ENCODE peak calls at places on chromosomes 11 and 22, in six cellular contexts. One of them, this sample, is unnamed.

GRCh38 chr22:23192133-23192532 is 11.8 kb downstream of the BCR start:
- DNase-seq in activated CD4-positive, alpha-beta T cell treated with anti-CD3 and anti-CD28 coated beads, Interleukin-2, amount 10 ng/mL, durations not matched to agents 7 days and 5 days: no peak
- DNase-seq in cerebellum: peak
- DNase-seq in T-cell: no peak
- DNase-seq in fibroblast of the aortic adventitia: no peak
- DNase-seq in stimulated activated CD8-positive, alpha-beta memory T cell treated with anti-CD3 and anti-CD28 coated beads, Interleukin-15, amount 100 ng/mL, for 24 hours: no peak
- DNase-seq in this sample: no peak

GRCh38 chr11:81916459-81916858 is 817.2 kb downstream of the FAM181B start:
- DNase-seq in fibroblast of the aortic adventitia: no peak
- DNase-seq in stimulated activated CD8-positive, alpha-beta memory T cell treated with anti-CD3 and anti-CD28 coated beads, Interleukin-15, amount 100 ng/mL, for 24 hours: no peak
- DNase-seq in cerebellum: no peak
- DNase-seq in T-cell: no peak
- DNase-seq in activated CD4-positive, alpha-beta T cell treated with anti-CD3 and anti-CD28 coated beads, Interleukin-2, amount 10 ng/mL, durations not matched to agents 7 days and 5 days: no peak
- DNase-seq in this sample: no peak

GRCh38 chr11:117239295-117239694 is 6.8 kb downstream of the RNF214 start:
- DNase-seq in activated CD4-positive, alpha-beta T cell treated with anti-CD3 and anti-CD28 coated beads, Interleukin-2, amount 10 ng/mL, durations not matched to agents 7 days and 5 days: no peak
- DNase-seq in T-cell: no peak
- DNase-seq in cerebellum: no peak
- DNase-seq in stimulated activated CD8-positive, alpha-beta memory T cell treated with anti-CD3 and anti-CD28 coated beads, Interleukin-15, amount 100 ng/mL, for 24 hours: no peak
- DNase-seq in fibroblast of the aortic adventitia: peak
- DNase-seq in this sample: no peak

GRCh38 chr22:38868886-38869381 is 3.1 kb downstream of the CBX6 start:
- DNase-seq in fibroblast of the aortic adventitia: peak
- DNase-seq in cerebellum: peak
- DNase-seq in T-cell: peak
- DNase-seq in activated CD4-positive, alpha-beta T cell treated with anti-CD3 and anti-CD28 coated beads, Interleukin-2, amount 10 ng/mL, durations not matched to agents 7 days and 5 days: peak
- DNase-seq in stimulated activated CD8-positive, alpha-beta memory T cell treated with anti-CD3 and anti-CD28 coated beads, Interleukin-15, amount 100 ng/mL, for 24 hours: peak
- DNase-seq in this sample: peak

GRCh38 chr11:19744130-19744529 is 31.5 kb downstream of the NAV2 start:
- DNase-seq in activated CD4-positive, alpha-beta T cell treated with anti-CD3 and anti-CD28 coated beads, Interleukin-2, amount 10 ng/mL, durations not matched to agents 7 days and 5 days: no peak
- DNase-seq in fibroblast of the aortic adventitia: no peak
- DNase-seq in stimulated activated CD8-positive, alpha-beta memory T cell treated with anti-CD3 and anti-CD28 coated beads, Interleukin-15, amount 100 ng/mL, for 24 hours: no peak
- DNase-seq in T-cell: no peak
- DNase-seq in cerebellum: no peak
- DNase-seq in this sample: no peak

GRCh38 chr22:44410396-44411056 is 87.5 kb downstream of the RTL6 start:
- DNase-seq in T-cell: no peak
- DNase-seq in activated CD4-positive, alpha-beta T cell treated with anti-CD3 and anti-CD28 coated beads, Interleukin-2, amount 10 ng/mL, durations not matched to agents 7 days and 5 days: no peak
- DNase-seq in cerebellum: no peak
- DNase-seq in fibroblast of the aortic adventitia: no peak
- DNase-seq in stimulated activated CD8-positive, alpha-beta memory T cell treated with anti-CD3 and anti-CD28 coated beads, Interleukin-15, amount 100 ng/mL, for 24 hours: no peak
- DNase-seq in this sample: no peak

GRCh38 chr22:19604711-19605268 is 80.6 kb upstream of the CLDN5 start:
- DNase-seq in T-cell: no peak
- DNase-seq in stimulated activated CD8-positive, alpha-beta memory T cell treated with anti-CD3 and anti-CD28 coated beads, Interleukin-15, amount 100 ng/mL, for 24 hours: no peak
- DNase-seq in cerebellum: no peak
- DNase-seq in fibroblast of the aortic adventitia: no peak
- DNase-seq in activated CD4-positive, alpha-beta T cell treated with anti-CD3 and anti-CD28 coated beads, Interleukin-2, amount 10 ng/mL, durations not matched to agents 7 days and 5 days: no peak
- DNase-seq in this sample: no peak

GRCh38 chr11:126791446-126791845 is 209.1 kb downstream of the KIRREL3 start:
- DNase-seq in T-cell: no peak
- DNase-seq in stimulated activated CD8-positive, alpha-beta memory T cell treated with anti-CD3 and anti-CD28 coated beads, Interleukin-15, amount 100 ng/mL, for 24 hours: no peak
- DNase-seq in activated CD4-positive, alpha-beta T cell treated with anti-CD3 and anti-CD28 coated beads, Interleukin-2, amount 10 ng/mL, durations not matched to agents 7 days and 5 days: no peak
- DNase-seq in fibroblast of the aortic adventitia: no peak
- DNase-seq in cerebellum: no peak
- DNase-seq in this sample: no peak

GRCh38 chr22:49958961-49959781 is 1.4 kb upstream of the PIM3 start:
- DNase-seq in activated CD4-positive, alpha-beta T cell treated with anti-CD3 and anti-CD28 coated beads, Interleukin-2, amount 10 ng/mL, durations not matched to agents 7 days and 5 days: no peak
- DNase-seq in T-cell: no peak
- DNase-seq in fibroblast of the aortic adventitia: no peak
- DNase-seq in stimulated activated CD8-positive, alpha-beta memory T cell treated with anti-CD3 and anti-CD28 coated beads, Interleukin-15, amount 100 ng/mL, for 24 hours: no peak
- DNase-seq in cerebellum: no peak
- DNase-seq in this sample: no peak

GRCh38 chr22:38338772-38339379 is 21.6 kb upstream of the CSNK1E start:
- DNase-seq in T-cell: no peak
- DNase-seq in stimulated activated CD8-positive, alpha-beta memory T cell treated with anti-CD3 and anti-CD28 coated beads, Interleukin-15, amount 100 ng/mL, for 24 hours: no peak
- DNase-seq in fibroblast of the aortic adventitia: no peak
- DNase-seq in activated CD4-positive, alpha-beta T cell treated with anti-CD3 and anti-CD28 coated beads, Interleukin-2, amount 10 ng/mL, durations not matched to agents 7 days and 5 days: peak
- DNase-seq in cerebellum: no peak
- DNase-seq in this sample: no peak

GRCh38 chr22:27843441-27843840 is 41.9 kb upstream of the MN1 start:
- DNase-seq in stimulated activated CD8-positive, alpha-beta memory T cell treated with anti-CD3 and anti-CD28 coated beads, Interleukin-15, amount 100 ng/mL, for 24 hours: no peak
- DNase-seq in fibroblast of the aortic adventitia: no peak
- DNase-seq in activated CD4-positive, alpha-beta T cell treated with anti-CD3 and anti-CD28 coated beads, Interleukin-2, amount 10 ng/mL, durations not matched to agents 7 days and 5 days: no peak
- DNase-seq in T-cell: no peak
- DNase-seq in cerebellum: no peak
- DNase-seq in this sample: no peak

GRCh38 chr11:848988-849824 is 6.6 kb downstream of the TSPAN4 start:
- DNase-seq in cerebellum: peak
- DNase-seq in activated CD4-positive, alpha-beta T cell treated with anti-CD3 and anti-CD28 coated beads, Interleukin-2, amount 10 ng/mL, durations not matched to agents 7 days and 5 days: peak
- DNase-seq in fibroblast of the aortic adventitia: no peak
- DNase-seq in stimulated activated CD8-positive, alpha-beta memory T cell treated with anti-CD3 and anti-CD28 coated beads, Interleukin-15, amount 100 ng/mL, for 24 hours: no peak
- DNase-seq in T-cell: no peak
- DNase-seq in this sample: peak

GRCh38 chr11:82523141-82523540 is 210.5 kb downstream of the FAM181B start:
- DNase-seq in activated CD4-positive, alpha-beta T cell treated with anti-CD3 and anti-CD28 coated beads, Interleukin-2, amount 10 ng/mL, durations not matched to agents 7 days and 5 days: no peak
- DNase-seq in stimulated activated CD8-positive, alpha-beta memory T cell treated with anti-CD3 and anti-CD28 coated beads, Interleukin-15, amount 100 ng/mL, for 24 hours: no peak
- DNase-seq in cerebellum: no peak
- DNase-seq in fibroblast of the aortic adventitia: no peak
- DNase-seq in T-cell: no peak
- DNase-seq in this sample: no peak

GRCh38 chr22:38312261-38312800 is 4.9 kb downstream of the CSNK1E start:
- DNase-seq in activated CD4-positive, alpha-beta T cell treated with anti-CD3 and anti-CD28 coated beads, Interleukin-2, amount 10 ng/mL, durations not matched to agents 7 days and 5 days: no peak
- DNase-seq in fibroblast of the aortic adventitia: no peak
- DNase-seq in cerebellum: no peak
- DNase-seq in stimulated activated CD8-positive, alpha-beta memory T cell treated with anti-CD3 and anti-CD28 coated beads, Interleukin-15, amount 100 ng/mL, for 24 hours: no peak
- DNase-seq in T-cell: no peak
- DNase-seq in this sample: no peak

GRCh38 chr22:27075028-27075678 is 417.8 kb downstream of the MIAT start:
- DNase-seq in stimulated activated CD8-positive, alpha-beta memory T cell treated with anti-CD3 and anti-CD28 coated beads, Interleukin-15, amount 100 ng/mL, for 24 hours: no peak
- DNase-seq in cerebellum: no peak
- DNase-seq in T-cell: no peak
- DNase-seq in fibroblast of the aortic adventitia: no peak
- DNase-seq in activated CD4-positive, alpha-beta T cell treated with anti-CD3 and anti-CD28 coated beads, Interleukin-2, amount 10 ng/mL, durations not matched to agents 7 days and 5 days: no peak
- DNase-seq in this sample: no peak

GRCh38 chr22:28741200-28741757 is 341 bp downstream of the CHEK2 start:
- DNase-seq in stimulated activated CD8-positive, alpha-beta memory T cell treated with anti-CD3 and anti-CD28 coated beads, Interleukin-15, amount 100 ng/mL, for 24 hours: no peak
- DNase-seq in activated CD4-positive, alpha-beta T cell treated with anti-CD3 and anti-CD28 coated beads, Interleukin-2, amount 10 ng/mL, durations not matched to agents 7 days and 5 days: no peak
- DNase-seq in cerebellum: no peak
- DNase-seq in T-cell: no peak
- DNase-seq in fibroblast of the aortic adventitia: no peak
- DNase-seq in this sample: no peak

GRCh38 chr11:134535029-134536025 is 123.3 kb upstream of the B3GAT1 start:
- DNase-seq in fibroblast of the aortic adventitia: no peak
- DNase-seq in cerebellum: no peak
- DNase-seq in T-cell: no peak
- DNase-seq in activated CD4-positive, alpha-beta T cell treated with anti-CD3 and anti-CD28 coated beads, Interleukin-2, amount 10 ng/mL, durations not matched to agents 7 days and 5 days: no peak
- DNase-seq in stimulated activated CD8-positive, alpha-beta memory T cell treated with anti-CD3 and anti-CD28 coated beads, Interleukin-15, amount 100 ng/mL, for 24 hours: no peak
- DNase-seq in this sample: no peak

GRCh38 chr11:4983851-4984250 is 10.8 kb upstream of the OR51L1 start:
- DNase-seq in fibroblast of the aortic adventitia: no peak
- DNase-seq in stimulated activated CD8-positive, alpha-beta memory T cell treated with anti-CD3 and anti-CD28 coated beads, Interleukin-15, amount 100 ng/mL, for 24 hours: no peak
- DNase-seq in cerebellum: no peak
- DNase-seq in T-cell: no peak
- DNase-seq in activated CD4-positive, alpha-beta T cell treated with anti-CD3 and anti-CD28 coated beads, Interleukin-2, amount 10 ng/mL, durations not matched to agents 7 days and 5 days: no peak
- DNase-seq in this sample: no peak

GRCh38 chr11:35049906-35050531 is 89.0 kb upstream of the CD44 start:
- DNase-seq in stimulated activated CD8-positive, alpha-beta memory T cell treated with anti-CD3 and anti-CD28 coated beads, Interleukin-15, amount 100 ng/mL, for 24 hours: no peak
- DNase-seq in T-cell: no peak
- DNase-seq in fibroblast of the aortic adventitia: no peak
- DNase-seq in cerebellum: no peak
- DNase-seq in activated CD4-positive, alpha-beta T cell treated with anti-CD3 and anti-CD28 coated beads, Interleukin-2, amount 10 ng/mL, durations not matched to agents 7 days and 5 days: no peak
- DNase-seq in this sample: no peak

GRCh38 chr11:28690746-28691145 is 582.6 kb downstream of the METTL15 start:
- DNase-seq in stimulated activated CD8-positive, alpha-beta memory T cell treated with anti-CD3 and anti-CD28 coated beads, Interleukin-15, amount 100 ng/mL, for 24 hours: no peak
- DNase-seq in fibroblast of the aortic adventitia: peak
- DNase-seq in activated CD4-positive, alpha-beta T cell treated with anti-CD3 and anti-CD28 coated beads, Interleukin-2, amount 10 ng/mL, durations not matched to agents 7 days and 5 days: no peak
- DNase-seq in cerebellum: no peak
- DNase-seq in T-cell: no peak
- DNase-seq in this sample: no peak

GRCh38 chr11:6402561-6402981 is 12.3 kb downstream of the SMPD1 start:
- DNase-seq in activated CD4-positive, alpha-beta T cell treated with anti-CD3 and anti-CD28 coated beads, Interleukin-2, amount 10 ng/mL, durations not matched to agents 7 days and 5 days: peak
- DNase-seq in stimulated activated CD8-positive, alpha-beta memory T cell treated with anti-CD3 and anti-CD28 coated beads, Interleukin-15, amount 100 ng/mL, for 24 hours: no peak
- DNase-seq in T-cell: peak
- DNase-seq in fibroblast of the aortic adventitia: no peak
- DNase-seq in cerebellum: no peak
- DNase-seq in this sample: peak

GRCh38 chr11:28903716-28904115 is 795.5 kb downstream of the METTL15 start:
- DNase-seq in stimulated activated CD8-positive, alpha-beta memory T cell treated with anti-CD3 and anti-CD28 coated beads, Interleukin-15, amount 100 ng/mL, for 24 hours: no peak
- DNase-seq in cerebellum: no peak
- DNase-seq in fibroblast of the aortic adventitia: peak
- DNase-seq in activated CD4-positive, alpha-beta T cell treated with anti-CD3 and anti-CD28 coated beads, Interleukin-2, amount 10 ng/mL, durations not matched to agents 7 days and 5 days: no peak
- DNase-seq in T-cell: no peak
- DNase-seq in this sample: no peak

GRCh38 chr22:30023099-30023498 is 57.2 kb upstream of the HORMAD2 start:
- DNase-seq in fibroblast of the aortic adventitia: no peak
- DNase-seq in activated CD4-positive, alpha-beta T cell treated with anti-CD3 and anti-CD28 coated beads, Interleukin-2, amount 10 ng/mL, durations not matched to agents 7 days and 5 days: no peak
- DNase-seq in cerebellum: no peak
- DNase-seq in T-cell: no peak
- DNase-seq in stimulated activated CD8-positive, alpha-beta memory T cell treated with anti-CD3 and anti-CD28 coated beads, Interleukin-15, amount 100 ng/mL, for 24 hours: no peak
- DNase-seq in this sample: no peak

GRCh38 chr22:30014244-30014643 is 66.0 kb upstream of the HORMAD2 start:
- DNase-seq in T-cell: no peak
- DNase-seq in fibroblast of the aortic adventitia: no peak
- DNase-seq in cerebellum: no peak
- DNase-seq in activated CD4-positive, alpha-beta T cell treated with anti-CD3 and anti-CD28 coated beads, Interleukin-2, amount 10 ng/mL, durations not matched to agents 7 days and 5 days: no peak
- DNase-seq in stimulated activated CD8-positive, alpha-beta memory T cell treated with anti-CD3 and anti-CD28 coated beads, Interleukin-15, amount 100 ng/mL, for 24 hours: no peak
- DNase-seq in this sample: no peak

GRCh38 chr11:25902476-25902875 is 429.5 kb upstream of the ANO3 start:
- DNase-seq in fibroblast of the aortic adventitia: no peak
- DNase-seq in cerebellum: no peak
- DNase-seq in T-cell: no peak
- DNase-seq in stimulated activated CD8-positive, alpha-beta memory T cell treated with anti-CD3 and anti-CD28 coated beads, Interleukin-15, amount 100 ng/mL, for 24 hours: no peak
- DNase-seq in activated CD4-positive, alpha-beta T cell treated with anti-CD3 and anti-CD28 coated beads, Interleukin-2, amount 10 ng/mL, durations not matched to agents 7 days and 5 days: no peak
- DNase-seq in this sample: no peak

GRCh38 chr11:60756307-60757032 is at the start of gene MS4A15:
- DNase-seq in fibroblast of the aortic adventitia: peak
- DNase-seq in activated CD4-positive, alpha-beta T cell treated with anti-CD3 and anti-CD28 coated beads, Interleukin-2, amount 10 ng/mL, durations not matched to agents 7 days and 5 days: no peak
- DNase-seq in cerebellum: no peak
- DNase-seq in T-cell: no peak
- DNase-seq in stimulated activated CD8-positive, alpha-beta memory T cell treated with anti-CD3 and anti-CD28 coated beads, Interleukin-15, amount 100 ng/mL, for 24 hours: no peak
- DNase-seq in this sample: no peak

GRCh38 chr11:107275632-107276031 is 182.0 kb downstream of the CWF19L2 start:
- DNase-seq in cerebellum: no peak
- DNase-seq in activated CD4-positive, alpha-beta T cell treated with anti-CD3 and anti-CD28 coated beads, Interleukin-2, amount 10 ng/mL, durations not matched to agents 7 days and 5 days: no peak
- DNase-seq in stimulated activated CD8-positive, alpha-beta memory T cell treated with anti-CD3 and anti-CD28 coated beads, Interleukin-15, amount 100 ng/mL, for 24 hours: no peak
- DNase-seq in fibroblast of the aortic adventitia: peak
- DNase-seq in T-cell: no peak
- DNase-seq in this sample: no peak

GRCh38 chr22:24367841-24368240 is 59.6 kb upstream of the ADORA2A start:
- DNase-seq in T-cell: no peak
- DNase-seq in fibroblast of the aortic adventitia: peak
- DNase-seq in cerebellum: no peak
- DNase-seq in activated CD4-positive, alpha-beta T cell treated with anti-CD3 and anti-CD28 coated beads, Interleukin-2, amount 10 ng/mL, durations not matched to agents 7 days and 5 days: no peak
- DNase-seq in stimulated activated CD8-positive, alpha-beta memory T cell treated with anti-CD3 and anti-CD28 coated beads, Interleukin-15, amount 100 ng/mL, for 24 hours: no peak
- DNase-seq in this sample: no peak

GRCh38 chr11:101912823-101913284 is 2.0 kb upstream of the CEP126 start:
- DNase-seq in T-cell: no peak
- DNase-seq in fibroblast of the aortic adventitia: peak
- DNase-seq in activated CD4-positive, alpha-beta T cell treated with anti-CD3 and anti-CD28 coated beads, Interleukin-2, amount 10 ng/mL, durations not matched to agents 7 days and 5 days: no peak
- DNase-seq in stimulated activated CD8-positive, alpha-beta memory T cell treated with anti-CD3 and anti-CD28 coated beads, Interleukin-15, amount 100 ng/mL, for 24 hours: no peak
- DNase-seq in cerebellum: no peak
- DNase-seq in this sample: no peak

GRCh38 chr11:69928124-69928523 is 108.9 kb upstream of the FGF3 start:
- DNase-seq in stimulated activated CD8-positive, alpha-beta memory T cell treated with anti-CD3 and anti-CD28 coated beads, Interleukin-15, amount 100 ng/mL, for 24 hours: no peak
- DNase-seq in fibroblast of the aortic adventitia: no peak
- DNase-seq in activated CD4-positive, alpha-beta T cell treated with anti-CD3 and anti-CD28 coated beads, Interleukin-2, amount 10 ng/mL, durations not matched to agents 7 days and 5 days: no peak
- DNase-seq in cerebellum: no peak
- DNase-seq in T-cell: no peak
- DNase-seq in this sample: no peak

GRCh38 chr11:64094463-64095223 is 58.9 kb downstream of the FLRT1 start:
- DNase-seq in cerebellum: no peak
- DNase-seq in activated CD4-positive, alpha-beta T cell treated with anti-CD3 and anti-CD28 coated beads, Interleukin-2, amount 10 ng/mL, durations not matched to agents 7 days and 5 days: no peak
- DNase-seq in fibroblast of the aortic adventitia: peak
- DNase-seq in T-cell: no peak
- DNase-seq in stimulated activated CD8-positive, alpha-beta memory T cell treated with anti-CD3 and anti-CD28 coated beads, Interleukin-15, amount 100 ng/mL, for 24 hours: no peak
- DNase-seq in this sample: no peak

GRCh38 chr22:39175127-39176066 is 22.9 kb upstream of the CBX7 start:
- DNase-seq in activated CD4-positive, alpha-beta T cell treated with anti-CD3 and anti-CD28 coated beads, Interleukin-2, amount 10 ng/mL, durations not matched to agents 7 days and 5 days: no peak
- DNase-seq in stimulated activated CD8-positive, alpha-beta memory T cell treated with anti-CD3 and anti-CD28 coated beads, Interleukin-15, amount 100 ng/mL, for 24 hours: no peak
- DNase-seq in fibroblast of the aortic adventitia: no peak
- DNase-seq in cerebellum: no peak
- DNase-seq in T-cell: no peak
- DNase-seq in this sample: no peak

This sample was measured in activated naive CD4-positive, alpha-beta T cell treated with Interleukin-2 at 50 U/mL for 16 hours.